ENCODE peak calls at places on chromosomes 2 and 18, in eight cellular contexts. M, W, F, D, C, K, B and Z are unnamed samples.

GRCh38 chr2:101831351-101831865 is 133.9 kb downstream of the MAP4K4 start:
- DNase-seq in C (peak), M (peak), B (peak), F (peak), D (peak), K (peak), W (peak), Z (peak)

GRCh38 chr2:138507267-138507666 is 5.7 kb downstream of the SPOPL start:
- DNase-seq in F (no peak), C (no peak), W (no peak), M (peak), K (no peak), D (no peak), B (no peak), Z (no peak)

GRCh38 chr2:130185896-130186295 is 3.8 kb downstream of the MZT2B start:
- DNase-seq in F (no peak), K (no peak), M (no peak), B (no peak), W (no peak), C (no peak), D (no peak), Z (no peak)

GRCh38 chr18:63138469-63139340 is 180.9 kb downstream of the BCL2 start:
- DNase-seq in B (peak), K (no peak), D (peak), M (no peak), F (no peak), W (no peak), C (no peak), Z (no peak)

GRCh38 chr2:241948901-241949735 is 79.6 kb downstream of the RTP5 start:
- DNase-seq in D (no peak), M (no peak), C (no peak), K (no peak), W (no peak), F (no peak), B (no peak), Z (no peak)

GRCh38 chr2:228731517-228731916 is 539.6 kb downstream of the PID1 start:
- DNase-seq in K (no peak), C (peak), W (no peak), D (peak), M (peak), F (peak), B (no peak), Z (no peak)

GRCh38 chr2:156116113-156116512 is 216.4 kb downstream of the NR4A2 start:
- DNase-seq in D (no peak), B (no peak), M (no peak), W (no peak), C (no peak), F (peak), K (no peak), Z (no peak)

GRCh38 chr18:37317486-37317885 is 248.1 kb downstream of the CELF4 start:
- DNase-seq in F (no peak), B (no peak), D (no peak), K (no peak), C (no peak), W (no peak), M (no peak), Z (no peak)

GRCh38 chr2:11855120-11855760 is 108.8 kb downstream of the LPIN1 start:
- DNase-seq in F (no peak), B (no peak), K (no peak), C (no peak), W (no peak), M (no peak), D (no peak), Z (no peak)

GRCh38 chr2:220215785-220216184 is 588.4 kb downstream of the SLC4A3 start:
- DNase-seq in C (no peak), K (no peak), D (no peak), W (no peak), F (no peak), B (no peak), M (no peak), Z (no peak)

GRCh38 chr2:56224316-56224715 is 40.5 kb downstream of the CCDC85A start:
- DNase-seq in D (no peak), W (no peak), C (no peak), K (no peak), F (no peak), M (no peak), B (no peak), Z (no peak)

GRCh38 chr2:10919776-10920606 is 8.3 kb downstream of the KCNF1 start:
- DNase-seq in B (no peak), K (no peak), C (no peak), W (no peak), M (no peak), D (no peak), F (no peak), Z (no peak)

GRCh38 chr2:44802409-44803099 is 138.9 kb upstream of the SIX3 start:
- DNase-seq in K (no peak), D (no peak), C (no peak), W (no peak), B (no peak), F (peak), M (no peak), Z (no peak)

GRCh38 chr2:73776869-73777519 is 2.9 kb downstream of the DUSP11 start:
- DNase-seq in K (no peak), W (no peak), B (no peak), F (peak), C (peak), M (peak), D (no peak), Z (no peak)

GRCh38 chr18:9094307-9095226 is 7.9 kb upstream of the NDUFV2 start:
- DNase-seq in C (peak), K (no peak), F (peak), B (no peak), M (peak), D (peak), W (no peak), Z (no peak)

GRCh38 chr18:71673498-71673897 is 870.6 kb downstream of the CBLN2 start:
- DNase-seq in K (no peak), W (no peak), F (no peak), D (no peak), M (no peak), C (no peak), B (no peak), Z (no peak)

GRCh38 chr2:120442923-120443571 is 97.1 kb downstream of the INHBB start:
- DNase-seq in D (no peak), C (no peak), F (no peak), M (peak), B (no peak), K (no peak), W (no peak), Z (peak)

GRCh38 chr2:46632349-46632748 is 153.0 kb downstream of the TMEM247 start:
- DNase-seq in M (peak), F (peak), W (no peak), C (peak), B (peak), K (no peak), D (peak), Z (no peak)

GRCh38 chr18:54717673-54718435 is 110.4 kb upstream of the RAB27B start:
- DNase-seq in W (peak), C (no peak), D (peak), B (peak), F (peak), K (no peak), M (no peak), Z (no peak)

GRCh38 chr2:288002-288742 is at the start of gene ALKAL2:
- DNase-seq in W (no peak), D (peak), M (no peak), B (no peak), C (no peak), K (peak), F (no peak), Z (peak)

GRCh38 chr2:153986488-153987229 is 114.9 kb downstream of the GALNT13 start:
- DNase-seq in D (peak), B (no peak), F (peak), W (no peak), M (peak), K (no peak), C (no peak), Z (no peak)

GRCh38 chr2:74205586-74205985 is 7.2 kb downstream of the MTHFD2 start:
- DNase-seq in K (no peak), C (no peak), B (peak), W (peak), D (no peak), F (no peak), M (peak), Z (no peak)

GRCh38 chr2:229090231-229090630 is 180.9 kb downstream of the PID1 start:
- DNase-seq in C (peak), B (no peak), M (no peak), D (no peak), W (no peak), K (no peak), F (no peak), Z (no peak)

GRCh38 chr2:182907081-182907830 is 40.8 kb upstream of the FRZB start:
- DNase-seq in M (no peak), C (no peak), B (no peak), K (peak), W (no peak), D (no peak), F (peak), Z (no peak)

GRCh38 chr2:18630101-18630500 is 40.7 kb upstream of the NT5C1B start:
- DNase-seq in M (peak), F (peak), C (peak), K (no peak), D (peak), W (no peak), B (no peak), Z (no peak)

GRCh38 chr2:42614838-42615237 is 46.4 kb downstream of the MTA3 start:
- DNase-seq in B (no peak), D (no peak), K (no peak), W (no peak), F (no peak), M (no peak), C (no peak), Z (no peak)

GRCh38 chr2:222000326-222000725 is 298.5 kb downstream of the PAX3 start:
- DNase-seq in K (no peak), W (no peak), F (peak), M (peak), D (peak), C (peak), B (no peak), Z (no peak)

GRCh38 chr2:73069855-73070650 is 1.5 kb downstream of the SFXN5 start:
- DNase-seq in D (no peak), C (no peak), M (peak), B (peak), F (peak), W (no peak), K (no peak), Z (no peak)

GRCh38 chr2:54052825-54053718 is 62.3 kb upstream of the ACYP2 start:
- DNase-seq in K (no peak), D (no peak), B (peak), M (peak), C (no peak), W (no peak), F (no peak), Z (no peak)

GRCh38 chr2:128442891-128443302 is 124.2 kb upstream of the HS6ST1 start:
- DNase-seq in D (peak), W (no peak), C (no peak), B (no peak), F (no peak), M (no peak), K (no peak), Z (no peak)

GRCh38 chr2:200787351-200788128 is 24.2 kb upstream of the BZW1 start:
- DNase-seq in C (peak), B (no peak), D (peak), M (peak), F (peak), K (no peak), W (no peak), Z (no peak)

GRCh38 chr2:44388877-44389276 is 27.1 kb downstream of the CAMKMT start:
- DNase-seq in C (no peak), D (no peak), W (no peak), K (no peak), F (no peak), M (no peak), B (no peak), Z (no peak)

GRCh38 chr2:189613077-189613636 is 32.6 kb upstream of the SLC40A1 start:
- DNase-seq in B (no peak), C (peak), K (no peak), D (peak), M (no peak), W (no peak), F (peak), Z (no peak)

GRCh38 chr2:238129166-238130010 is 9.1 kb upstream of the KLHL30 start:
- DNase-seq in W (no peak), K (no peak), D (no peak), B (no peak), F (no peak), M (no peak), C (no peak), Z (peak)

GRCh38 chr2:55786286-55786685 is 92.6 kb upstream of the PNPT1 start:
- DNase-seq in B (no peak), M (no peak), C (no peak), F (no peak), W (no peak), K (no peak), D (no peak), Z (no peak)

DNA sequence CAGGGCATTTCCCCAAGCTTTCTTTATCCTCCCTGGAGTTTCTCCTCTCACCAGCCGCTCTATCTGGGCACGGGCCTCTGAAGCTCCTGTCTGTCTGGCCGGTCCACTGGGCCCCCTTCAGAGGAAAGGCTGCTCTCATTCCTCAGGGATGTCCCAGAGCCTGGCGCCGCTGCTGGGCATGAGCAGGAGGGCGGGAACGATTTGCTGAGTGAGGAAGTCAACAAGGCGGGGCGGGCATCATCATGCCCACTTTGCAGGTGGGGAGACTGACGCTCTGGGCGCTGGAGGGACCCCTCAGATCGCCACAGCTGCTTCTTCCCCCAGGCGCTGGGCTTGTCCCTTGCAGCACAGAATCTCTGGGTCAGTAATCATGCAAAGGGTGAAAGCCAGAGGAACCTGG is 158.0 kb downstream of the CYRIA start:
- DNase-seq in B (no peak), D (no peak), M (no peak), K (no peak), C (no peak), F (no peak), W (no peak), Z (no peak)
- H3K4me3 ChIP-seq in B (peak), D (no peak), M (peak), K (peak), C (no peak), F (no peak), W (no peak), Z (peak)

GRCh38 chr2:66390811-66391210 is 44.1 kb upstream of the MEIS1 start:
- DNase-seq in M (peak), C (no peak), W (no peak), D (no peak), K (no peak), F (no peak), B (no peak), Z (no peak)
- H3K4me3 ChIP-seq in M (no peak), C (no peak), W (no peak), D (no peak), K (no peak), F (no peak), B (no peak), Z (no peak)

DNA sequence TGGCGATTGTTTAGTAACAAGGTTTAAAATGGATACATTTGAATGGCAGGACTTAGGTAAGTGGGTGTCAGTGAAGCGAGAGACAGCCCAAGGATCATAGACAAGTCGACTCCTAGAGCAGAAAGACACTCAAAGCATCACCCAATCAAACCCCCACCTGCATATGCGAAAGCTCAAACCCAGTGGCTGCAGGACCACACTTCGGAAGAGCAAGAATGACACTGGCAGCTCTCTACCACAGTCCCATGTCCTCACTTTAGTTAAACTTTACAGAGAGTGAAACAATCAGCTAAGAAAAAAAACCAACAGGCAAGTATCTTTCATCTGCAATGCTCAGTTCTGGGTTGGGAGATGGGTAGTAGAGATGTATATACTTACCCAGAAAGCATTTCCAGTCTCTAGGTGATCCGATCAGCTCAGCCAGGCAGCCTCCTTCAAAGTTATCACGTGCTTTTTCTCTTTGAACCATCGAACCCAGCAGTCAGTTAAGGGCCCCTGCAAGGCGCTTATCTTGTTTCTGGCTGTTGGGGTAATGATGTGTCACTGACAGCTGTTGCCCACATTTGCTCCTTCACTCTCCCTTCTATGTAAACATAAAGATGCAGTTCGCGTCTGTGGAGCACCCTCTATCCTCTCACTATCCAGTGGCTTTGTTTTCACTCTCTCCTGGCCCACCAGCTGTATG is 357.6 kb upstream of the ID2 start:
- DNase-seq in B (no peak), M (no peak), D (no peak), K (no peak), F (no peak), C (peak), W (no peak), Z (no peak)
- H3K4me3 ChIP-seq in B (no peak), M (no peak), D (no peak), K (no peak), F (no peak), C (no peak), W (no peak), Z (no peak)

GRCh38 chr18:77209587-77209986 is 40.1 kb upstream of the GALR1 start:
- DNase-seq in K (no peak), D (no peak), M (peak), W (no peak), B (no peak), C (peak), F (peak), Z (no peak)

GRCh38 chr18:77210249-77210648 is 39.4 kb upstream of the GALR1 start:
- DNase-seq in M (no peak), W (no peak), K (no peak), D (no peak), C (no peak), B (no peak), F (no peak), Z (no peak)

GRCh38 chr18:77206676-77207370 is 42.8 kb upstream of the GALR1 start:
- DNase-seq in W (no peak), C (peak), D (peak), K (peak), F (peak), B (no peak), M (no peak), Z (no peak)

GRCh38 chr18:77207540-77207939 is 42.1 kb upstream of the GALR1 start:
- DNase-seq in B (peak), W (peak), C (peak), M (peak), D (peak), K (peak), F (peak), Z (peak)

DNA sequence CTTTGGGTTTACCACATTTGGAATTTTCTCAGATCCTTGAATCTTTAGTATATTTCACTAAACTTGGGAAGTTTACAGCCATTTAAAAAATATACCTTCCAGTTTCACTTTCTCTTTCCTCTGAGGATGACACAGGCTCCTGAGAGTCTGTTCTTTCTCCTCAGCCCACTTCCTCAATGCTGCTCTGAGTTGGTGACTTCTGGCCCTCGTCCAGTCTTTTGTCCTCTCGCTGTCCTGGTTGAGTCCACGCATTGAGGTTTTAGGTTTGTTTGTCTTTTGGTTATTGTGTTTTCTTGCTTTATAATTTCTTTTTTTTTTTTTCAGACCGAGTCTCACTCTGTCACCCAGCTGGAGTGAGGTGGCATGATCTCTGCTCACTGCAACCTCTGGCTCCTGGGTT is 40.7 kb upstream of the GALR1 start:
- DNase-seq in W (peak), C (peak), K (no peak), D (peak), F (peak), M (peak), B (peak), Z (no peak)
- H3K4me3 ChIP-seq in W (peak), C (no peak), K (peak), D (no peak), F (no peak), M (peak), B (peak), Z (peak)

GRCh38 chr2:133193544-133193943 is 374.7 kb downstream of the NCKAP5 start:
- DNase-seq in D (no peak), M (no peak), C (no peak), B (no peak), W (no peak), F (no peak), K (no peak), Z (no peak)
- H3K4me3 ChIP-seq in D (no peak), M (no peak), C (no peak), B (no peak), W (no peak), F (no peak), K (no peak), Z (no peak)

DNA sequence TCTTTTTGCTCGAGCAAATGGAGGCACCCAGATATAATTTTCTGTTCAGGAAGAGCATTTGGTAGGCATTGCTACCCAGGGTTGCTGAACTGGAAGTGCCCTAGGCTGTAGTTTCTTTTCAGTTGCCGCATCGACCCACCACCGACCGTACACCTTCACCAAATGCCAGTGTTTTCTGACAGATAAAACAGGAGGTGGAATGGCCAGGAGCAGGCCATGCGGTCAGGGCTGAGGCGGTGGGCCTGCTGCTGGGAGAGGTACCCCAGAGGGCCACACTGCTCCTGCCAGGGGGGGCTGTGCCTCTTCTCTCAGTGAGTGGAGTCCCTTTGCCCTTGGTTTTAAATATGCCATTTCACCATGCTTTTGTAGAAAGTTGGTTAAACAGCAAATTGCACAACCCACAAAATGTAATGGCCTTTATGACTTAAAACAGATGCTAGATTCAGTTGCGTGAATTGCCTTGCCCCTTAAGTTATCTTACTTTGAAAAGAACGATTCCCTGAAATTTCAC is 36.5 kb downstream of the TSHZ1 start:
- DNase-seq in D (peak), W (no peak), C (peak), M (no peak), B (no peak), K (no peak), F (no peak), Z (no peak)
- H3K4me3 ChIP-seq in D (peak), W (peak), C (peak), M (peak), B (no peak), K (peak), F (peak), Z (peak)

DNA sequence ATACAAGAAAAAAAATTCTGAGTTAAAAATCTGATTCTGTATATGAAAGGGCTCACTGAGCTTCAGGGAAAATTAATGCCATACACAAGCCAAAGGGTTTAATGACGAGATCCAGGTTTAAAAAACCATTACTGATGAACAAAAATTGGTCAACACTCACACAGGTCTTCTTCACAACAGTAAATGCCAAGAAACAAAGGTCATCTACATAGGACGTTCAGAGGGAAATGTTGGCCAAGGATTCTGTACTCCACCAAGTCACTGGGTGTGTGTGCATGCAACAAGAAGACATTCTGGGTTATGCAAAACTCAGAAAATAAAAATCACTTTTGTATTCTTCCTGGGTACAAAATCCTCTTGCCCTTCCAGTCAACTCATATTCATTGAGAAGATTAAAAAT is 78.3 kb downstream of the ACTR2 start:
- DNase-seq in M (no peak), C (no peak), F (no peak), K (no peak), W (no peak), B (no peak), D (no peak), Z (no peak)
- H3K4me3 ChIP-seq in M (no peak), C (no peak), F (no peak), K (no peak), W (no peak), B (no peak), D (no peak), Z (no peak)